ENCODE peak calls at places on chromosomes 12 and 14, in five cellular contexts. H is HepG2, A is upper lobe of left lung, U is GM23338, G is Panc1. Q is an unnamed sample.

GRCh38 chr12:27064397-27065342 is 17.7 kb downstream of the C12orf71 start:
- ATAC-seq in H (no peak), A (no peak), U (no peak), G (no peak), Q (no peak)

GRCh38 chr12:69161835-69162234 is 77.5 kb upstream of the CPSF6 start:
- ATAC-seq in H (no peak), A (no peak), U (no peak), G (no peak), Q (no peak)

GRCh38 chr14:67411820-67412421 is at the start of gene PLEK2:
- ATAC-seq in H (no peak), A (peak), U (peak), G (peak), Q (no peak)

GRCh38 chr12:6231359-6232268 is 31.4 kb downstream of the CD9 start:
- ATAC-seq in H (no peak), A (no peak), U (peak), G (no peak), Q (no peak)

GRCh38 chr12:62519043-62519442 is 52.4 kb downstream of the MON2 start:
- ATAC-seq in H (no peak), A (no peak), U (peak), G (no peak), Q (no peak)

GRCh38 chr14:75205586-75205985 is 29.2 kb upstream of the TMED10 start:
- ATAC-seq in H (no peak), A (peak), U (no peak), G (no peak), Q (no peak)

GRCh38 chr12:45166056-45166455 is 49.8 kb upstream of the ANO6 start:
- ATAC-seq in H (no peak), A (peak), U (no peak), G (no peak), Q (no peak)

GRCh38 chr12:4288296-4289019 is 14.9 kb downstream of the CCND2 start:
- ATAC-seq in H (no peak), A (peak), U (peak), G (no peak), Q (no peak)

GRCh38 chr12:2769866-2770533 is 24.8 kb upstream of the FKBP4 start:
- ATAC-seq in H (no peak), A (no peak), U (no peak), G (no peak), Q (no peak)
- TF ChIP-seq POLR2AphosphoS5 in H (no peak), A (no peak), U (no peak), G (no peak), Q (no peak)

DNA sequence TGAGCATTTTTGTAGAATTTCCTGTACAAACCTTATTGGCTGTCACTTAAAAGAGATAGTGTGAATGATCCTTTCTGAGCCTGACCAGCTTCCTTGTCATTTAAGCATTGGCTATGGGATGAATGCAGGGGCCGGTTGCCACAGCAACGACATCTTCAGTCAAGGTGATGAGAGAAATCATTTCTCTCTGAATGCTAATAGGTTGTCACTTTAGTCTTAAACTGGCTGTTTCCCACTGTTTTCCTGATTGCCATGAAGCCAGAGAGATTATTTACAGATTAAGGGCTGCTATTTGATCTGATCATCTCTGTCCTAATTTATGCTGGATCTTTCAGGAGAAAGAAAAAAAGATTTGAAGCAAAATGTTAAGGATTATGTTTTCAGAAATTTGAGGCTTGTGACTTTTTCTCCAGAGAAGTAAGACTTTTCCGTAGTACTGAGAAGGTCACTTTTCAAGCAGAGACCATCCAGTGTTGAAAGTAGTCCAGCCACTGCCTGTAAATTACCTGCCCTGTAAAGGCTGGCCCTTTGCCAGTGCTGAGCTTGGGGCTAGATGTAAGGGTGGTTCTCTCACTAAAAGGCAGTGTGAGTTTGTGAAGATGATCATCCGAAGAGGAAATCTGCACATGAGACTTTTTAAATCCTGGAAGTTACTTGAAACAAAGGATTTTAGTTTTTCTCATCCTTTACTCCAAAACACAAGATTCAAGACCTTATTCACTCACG is 235.6 kb downstream of the DACT1 start:
- ATAC-seq in H (no peak), A (no peak), U (no peak), G (no peak), Q (no peak)
- TF ChIP-seq POLR2AphosphoS5 in H (no peak), A (no peak), U (no peak), G (no peak), Q (no peak)

GRCh38 chr12:92899388-92900001 is 29.6 kb downstream of the EEA1 start:
- ATAC-seq in H (peak), A (peak), U (peak), G (peak), Q (peak)
- TF ChIP-seq POLR2AphosphoS5 in H (no peak), A (peak), U (no peak), G (no peak), Q (peak)

GRCh38 chr14:34030864-34031263 is 80.0 kb upstream of the EGLN3 start:
- ATAC-seq in H (no peak), A (peak), U (no peak), G (no peak), Q (peak)
- TF ChIP-seq POLR2AphosphoS5 in H (no peak), A (peak), U (no peak), G (no peak), Q (peak)

GRCh38 chr14:52791204-52792096 is at the start of gene GNPNAT1:
- ATAC-seq in H (peak), A (peak), U (peak), G (peak), Q (peak)
- TF ChIP-seq POLR2AphosphoS5 in H (peak), A (peak), U (peak), G (peak), Q (peak)

Q was measured in gastroesophageal sphincter.